ENCODE peak calls at places on chromosomes 16 and 17, in ten cellular contexts. K is A549; U is nucleus accumbens; W is LoVo; E is pancreas; I is effector CD8-positive, alpha-beta T cell; T is left kidney; V is HepG2; C is stimulated activated naive B cell treated with anti-CD40 and anti-IgM and Interleukin-4, amounts not matched to agents 10 μg/mL and 1 μg/mL and 100 μg/mL, for 72 hours; P is NCI-H1092 treated with DMSO at 0.1 percent for 48 hours. J is an unnamed sample.

GRCh38 chr16:26672206-26672605 is 394.5 kb upstream of the C16orf82 start:
- DNase-seq in K (no peak), U (no peak), W (no peak), E (no peak), I (no peak), T (peak), V (no peak), C (no peak), P (no peak), J (no peak)

GRCh38 chr17:76356803-76357456 is 3.2 kb upstream of the PRPSAP1 start:
- DNase-seq in K (no peak), U (no peak), W (no peak), E (no peak), I (no peak), T (no peak), V (peak), C (no peak), P (no peak), J (no peak)

GRCh38 chr17:40707720-40708119 is 4.2 kb upstream of the KRT24 start:
- DNase-seq in K (peak), U (no peak), W (peak), E (no peak), I (no peak), T (no peak), V (peak), C (no peak), P (no peak), J (peak)

GRCh38 chr16:70800306-70800705 is 652 bp downstream of the VAC14 start:
- DNase-seq in K (no peak), U (no peak), W (no peak), E (no peak), I (no peak), T (peak), V (no peak), C (no peak), P (no peak), J (no peak)

GRCh38 chr17:28008526-28008925 is 34.0 kb upstream of the NLK start:
- DNase-seq in K (peak), U (no peak), W (peak), E (peak), I (no peak), T (peak), V (peak), C (no peak), P (no peak), J (no peak)

GRCh38 chr16:28880589-28880915 is 2.3 kb downstream of the ATP2A1 start:
- DNase-seq in K (no peak), U (no peak), W (no peak), E (peak), I (no peak), T (no peak), V (no peak), C (no peak), P (no peak), J (no peak)

GRCh38 chr16:66290431-66290830 is 76.1 kb upstream of the CDH5 start:
- DNase-seq in K (no peak), U (no peak), W (no peak), E (no peak), I (no peak), T (no peak), V (no peak), C (no peak), P (no peak), J (no peak)

GRCh38 chr17:38674749-38675615 is at the start of gene EPOP:
- DNase-seq in K (peak), U (peak), W (peak), E (peak), I (peak), T (peak), V (peak), C (peak), P (peak), J (peak)

GRCh38 chr17:50426814-50427787 is 1.1 kb downstream of the ACSF2 start:
- DNase-seq in K (peak), U (no peak), W (peak), E (no peak), I (no peak), T (peak), V (peak), C (peak), P (no peak), J (peak)

GRCh38 chr16:11306997-11307638 is 26.0 kb upstream of the PRM1 start:
- DNase-seq in K (no peak), U (no peak), W (no peak), E (no peak), I (no peak), T (no peak), V (peak), C (no peak), P (no peak), J (peak)

GRCh38 chr17:27949304-27949703 is 56.1 kb upstream of the LYRM9 start:
- DNase-seq in K (no peak), U (no peak), W (no peak), E (no peak), I (no peak), T (no peak), V (no peak), C (no peak), P (no peak), J (no peak)

GRCh38 chr17:39674702-39675389 is 6.6 kb downstream of the PNMT start:
- DNase-seq in K (peak), U (no peak), W (peak), E (peak), I (no peak), T (peak), V (peak), C (peak), P (peak), J (no peak)

GRCh38 chr17:9890124-9890523 is 14.9 kb downstream of the RCVRN start:
- DNase-seq in K (peak), U (no peak), W (peak), E (no peak), I (no peak), T (peak), V (peak), C (no peak), P (no peak), J (no peak)

GRCh38 chr17:39222151-39222550 is 3.6 kb downstream of the STAC2 start:
- DNase-seq in K (no peak), U (no peak), W (no peak), E (no peak), I (no peak), T (no peak), V (no peak), C (no peak), P (no peak), J (no peak)

GRCh38 chr17:78226752-78227454 is 4.5 kb upstream of the TMEM235 start:
- DNase-seq in K (no peak), U (no peak), W (no peak), E (no peak), I (no peak), T (no peak), V (no peak), C (no peak), P (no peak), J (no peak)

GRCh38 chr17:40019140-40019991 is 4.1 kb downstream of the CSF3 start:
- DNase-seq in K (no peak), U (no peak), W (no peak), E (no peak), I (no peak), T (peak), V (no peak), C (no peak), P (no peak), J (no peak)

GRCh38 chr17:82468692-82469091 is 10.2 kb downstream of the NARF start:
- DNase-seq in K (no peak), U (no peak), W (no peak), E (no peak), I (no peak), T (no peak), V (no peak), C (no peak), P (no peak), J (no peak)

GRCh38 chr17:9646556-9646905 is 1.2 kb downstream of the USP43 start:
- DNase-seq in K (no peak), U (no peak), W (no peak), E (no peak), I (no peak), T (peak), V (no peak), C (no peak), P (no peak), J (no peak)

GRCh38 chr17:9905902-9906301 is 831 bp upstream of the RCVRN start:
- DNase-seq in K (peak), U (peak), W (no peak), E (no peak), I (no peak), T (peak), V (peak), C (peak), P (no peak), J (no peak)

GRCh38 chr17:57675427-57675826 is 69.7 kb downstream of the CCDC182 start:
- DNase-seq in K (no peak), U (no peak), W (no peak), E (no peak), I (no peak), T (no peak), V (no peak), C (no peak), P (no peak), J (peak)